ENCODE peak calls at places on chromosome 22, in four cellular contexts. O is HepG2, A is GM12878, X is H1. I is an unnamed sample.

GRCh38 chr22:27748355-27749168 is 53.0 kb downstream of the MN1 start:
- DNase-seq in O (no peak), A (no peak), X (no peak), I (no peak)

GRCh38 chr22:35409783-35410662 is 10.1 kb downstream of the MCM5 start:
- DNase-seq in O (no peak), A (peak; percentile 91), X (no peak), I (no peak)

GRCh38 chr22:31289335-31289734 is 3.0 kb downstream of the PIK3IP1 start:
- DNase-seq in O (no peak), A (no peak), X (no peak), I (no peak)

GRCh38 chr22:38032681-38033521 is 24.3 kb upstream of the PICK1 start:
- DNase-seq in O (peak; percentile 51), A (no peak), X (no peak), I (no peak)

GRCh38 chr22:42366815-42367581 is 65.2 kb downstream of the NFAM1 start:
- DNase-seq in O (no peak), A (no peak), X (no peak), I (no peak)

GRCh38 chr22:38220653-38221386 is 19.0 kb downstream of the MAFF start:
- DNase-seq in O (no peak), A (no peak), X (no peak), I (no peak)

GRCh38 chr22:35839811-35840739 is 122.4 kb downstream of the APOL5 start:
- DNase-seq in O (no peak), A (no peak), X (peak; percentile 79), I (peak; percentile 86)

GRCh38 chr22:22105364-22105763 is 122.8 kb upstream of the TOP3B start:
- DNase-seq in O (no peak), A (no peak), X (no peak), I (no peak)

GRCh38 chr22:28029962-28030361 is 110.9 kb upstream of the PITPNB start:
- DNase-seq in O (no peak), A (no peak), X (no peak), I (no peak)

GRCh38 chr22:35266277-35266676 is 9.0 kb downstream of the HMGXB4 start:
- DNase-seq in O (no peak), A (no peak), X (no peak), I (no peak)

GRCh38 chr22:19402642-19403191 is 28.8 kb downstream of the HIRA start:
- DNase-seq in O (no peak), A (no peak), X (no peak), I (no peak)

GRCh38 chr22:17390087-17390486 is 20.8 kb downstream of the CECR2 start:
- DNase-seq in O (no peak), A (no peak), X (no peak), I (no peak)

GRCh38 chr22:48718818-48719500 is 1108.7 kb downstream of the BRD1 start:
- DNase-seq in O (no peak), A (no peak), X (no peak), I (no peak)

GRCh38 chr22:23292453-23293350 is 112.4 kb downstream of the BCR start:
- DNase-seq in O (no peak), A (no peak), X (no peak), I (no peak)

GRCh38 chr22:24969588-24970301 is 17.2 kb downstream of the KIAA1671 start:
- DNase-seq in O (peak; percentile 60), A (no peak), X (no peak), I (no peak)
- TF ChIP-seq BRCA1 in O (no peak), A (no peak), X (no peak), I (no peak)

DNA sequence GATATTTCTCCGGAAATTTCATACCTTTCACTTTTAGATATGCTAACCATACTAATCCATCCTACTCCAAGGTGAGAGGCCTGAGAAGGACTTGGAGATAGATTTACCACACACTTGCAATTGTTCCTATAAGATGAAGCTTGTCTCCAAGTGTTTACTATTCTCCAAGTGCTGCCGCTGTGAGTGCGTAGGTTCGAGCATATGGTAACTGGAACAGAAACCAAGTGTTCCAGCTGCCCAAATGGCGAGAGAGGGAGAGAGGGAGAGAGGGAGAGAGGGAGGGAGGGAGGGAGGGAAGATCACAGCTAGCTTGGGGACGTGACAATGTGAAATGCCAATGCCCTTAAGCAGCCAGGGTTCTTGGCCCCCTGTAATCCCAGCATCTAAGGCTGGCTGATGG is 21.5 kb downstream of the ASCC2 start:
- DNase-seq in O (no peak), A (no peak), X (no peak), I (no peak)
- TF ChIP-seq BRCA1 in O (no peak), A (no peak), X (no peak), I (no peak)

GRCh38 chr22:46511391-46512370 is 25.7 kb downstream of the CELSR1 start:
- DNase-seq in O (no peak), A (no peak), X (no peak), I (no peak)
- TF ChIP-seq BRCA1 in O (no peak), A (no peak), X (no peak), I (no peak)

GRCh38 chr22:20525048-20525447 is 17.6 kb downstream of the MED15 start:
- DNase-seq in O (no peak), A (no peak), X (no peak), I (no peak)

GRCh38 chr22:20522134-20522827 is 14.9 kb downstream of the MED15 start:
- DNase-seq in O (no peak), A (no peak), X (no peak), I (no peak)

GRCh38 chr22:20522828-20523117 is 15.4 kb downstream of the MED15 start:
- DNase-seq in O (no peak), A (no peak), X (no peak), I (no peak)

GRCh38 chr22:20524004-20524481 is 16.6 kb downstream of the MED15 start:
- DNase-seq in O (peak; percentile 85), A (peak; percentile 68), X (no peak), I (peak; percentile 52)

GRCh38 chr22:20523118-20523983 is 15.9 kb downstream of the MED15 start:
- DNase-seq in O (no peak), A (no peak), X (no peak), I (peak; percentile 92)
- TF ChIP-seq BRCA1 in O (no peak), A (no peak), X (no peak), I (no peak)

GRCh38 chr22:45098056-45098455 is 65.7 kb upstream of the NUP50 start:
- DNase-seq in O (no peak), A (no peak), X (no peak), I (no peak)

GRCh38 chr22:45097061-45097460 is 66.7 kb upstream of the NUP50 start:
- DNase-seq in O (no peak), A (no peak), X (no peak), I (no peak)

GRCh38 chr22:45094826-45095225 is 68.9 kb upstream of the NUP50 start:
- DNase-seq in O (no peak), A (no peak), X (no peak), I (no peak)

GRCh38 chr22:45094081-45094720 is 69.5 kb upstream of the NUP50 start:
- DNase-seq in O (no peak), A (no peak), X (no peak), I (no peak)

GRCh38 chr22:45096256-45096907 is 67.3 kb upstream of the NUP50 start:
- DNase-seq in O (peak; percentile 37), A (no peak), X (no peak), I (peak; percentile 54)
- TF ChIP-seq BRCA1 in O (no peak), A (no peak), X (no peak), I (no peak)

GRCh38 chr22:36926309-36926708 is 12.9 kb downstream of the CSF2RB start:
- DNase-seq in O (no peak), A (no peak), X (no peak), I (no peak)

GRCh38 chr22:36927671-36928070 is 14.2 kb downstream of the CSF2RB start:
- DNase-seq in O (no peak), A (no peak), X (no peak), I (no peak)

GRCh38 chr22:36926721-36927435 is 13.4 kb downstream of the CSF2RB start:
- DNase-seq in O (no peak), A (no peak), X (no peak), I (no peak)

GRCh38 chr22:36924151-36924698 is 10.8 kb downstream of the CSF2RB start:
- DNase-seq in O (no peak), A (no peak), X (no peak), I (no peak)

GRCh38 chr22:36925388-36926290 is 12.2 kb downstream of the CSF2RB start:
- DNase-seq in O (no peak), A (no peak), X (no peak), I (no peak)
- TF ChIP-seq BRCA1 in O (no peak), A (no peak), X (no peak), I (no peak)

GRCh38 chr22:32991353-32992115 is 66.6 kb downstream of the SYN3 start:
- DNase-seq in O (no peak), A (no peak), X (no peak), I (no peak)

GRCh38 chr22:32985899-32986772 is 72.0 kb downstream of the SYN3 start:
- DNase-seq in O (peak; percentile 70), A (no peak), X (peak; percentile 36), I (peak; percentile 67)

GRCh38 chr22:32986773-32987050 is 71.5 kb downstream of the SYN3 start:
- DNase-seq in O (no peak), A (no peak), X (no peak), I (no peak)

GRCh38 chr22:32990187-32990586 is 68.0 kb downstream of the SYN3 start:
- DNase-seq in O (no peak), A (no peak), X (no peak), I (no peak)

GRCh38 chr22:32987081-32987631 is 71.0 kb downstream of the SYN3 start:
- DNase-seq in O (no peak), A (no peak), X (peak; percentile 50), I (no peak)
- TF ChIP-seq BRCA1 in O (no peak), A (no peak), X (no peak), I (no peak)

DNA sequence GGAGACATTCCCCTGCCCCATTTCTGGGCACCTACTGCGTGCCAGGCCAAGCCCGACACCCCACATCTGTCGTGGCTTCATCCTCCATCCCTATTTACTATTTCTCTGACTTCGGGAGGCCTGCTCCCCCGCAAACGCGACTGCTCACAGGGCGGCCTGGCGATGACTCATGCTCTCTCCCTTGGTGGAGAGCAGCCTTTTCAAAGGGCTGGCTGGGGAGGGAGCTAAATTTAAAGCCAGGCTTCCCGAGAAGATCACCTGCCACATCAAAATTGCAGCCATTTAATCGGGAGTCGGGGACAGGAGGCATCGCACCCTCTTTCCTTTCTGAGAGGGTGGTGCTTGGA is 24.9 kb upstream of the SHISAL1 start:
- DNase-seq in O (no peak), A (no peak), X (no peak), I (peak; percentile 42)
- TF ChIP-seq BRCA1 in O (no peak), A (no peak), X (no peak), I (no peak)

GRCh38 chr22:50627452-50627913 is 469 bp downstream of the ARSA start:
- DNase-seq in O (peak; percentile 15), A (no peak), X (no peak), I (peak; percentile 24)
- TF ChIP-seq BRCA1 in O (no peak), A (no peak), X (no peak), I (no peak)

I was measured in K562.